ENCODE peak calls at places on chromosome X, in seven cellular contexts. B is tibial artery, Y is cardiac muscle cell, M is RWPE2, S is H9, U is endodermal cell, K is uterus. V is an unnamed sample.

GRCh38 chrX:11499076-11500044 is 166.4 kb downstream of the ARHGAP6 start:
- DNase-seq in B (no peak), Y (no peak), M (no peak), S (no peak), U (no peak), K (no peak), V (no peak)

GRCh38 chrX:38563006-38563405 is 1.7 kb downstream of the TSPAN7 start:
- DNase-seq in B (no peak), Y (no peak), M (no peak), S (no peak), U (no peak), K (no peak), V (no peak)

GRCh38 chrX:153565996-153566580 is 32.9 kb downstream of the CCNQ start:
- DNase-seq in B (no peak), Y (no peak), M (no peak), S (peak; percentile 52), U (peak; percentile 66), K (no peak), V (no peak)

GRCh38 chrX:153074262-153074899 is 2.1 kb downstream of the PNMA6A start:
- DNase-seq in B (no peak), Y (no peak), M (no peak), S (no peak), U (no peak), K (no peak), V (no peak)

GRCh38 chrX:152958524-152959465 is 35.1 kb downstream of the PNMA5 start:
- DNase-seq in B (peak; percentile 92), Y (peak; percentile 73), M (peak; percentile 55), S (peak; percentile 87), U (peak; percentile 96), K (peak; percentile 86), V (peak; percentile 86)

GRCh38 chrX:2698604-2699003 is 7.5 kb downstream of the CD99 start:
- DNase-seq in B (no peak), Y (no peak), M (no peak), S (no peak), U (no peak), K (no peak), V (no peak)

GRCh38 chrX:15471016-15471415 is 22.1 kb downstream of the PIR start:
- DNase-seq in B (peak; percentile 66), Y (peak; percentile 73), M (no peak), S (peak; percentile 72), U (peak; percentile 90), K (peak; percentile 66), V (peak; percentile 51)

GRCh38 chrX:70172226-70172625 is 5.1 kb upstream of the DGAT2L6 start:
- DNase-seq in B (no peak), Y (no peak), M (no peak), S (no peak), U (no peak), K (no peak), V (no peak)

GRCh38 chrX:70754169-70754843 is 154.2 kb downstream of the TEX11 start:
- DNase-seq in B (no peak), Y (no peak), M (no peak), S (no peak), U (no peak), K (no peak), V (no peak)

GRCh38 chrX:80550722-80551121 is 130.5 kb downstream of the TENT5D start:
- DNase-seq in B (no peak), Y (peak; percentile 1), M (no peak), S (peak; percentile 67), U (peak; percentile 74), K (no peak), V (no peak)

GRCh38 chrX:66200855-66201795 is 37.1 kb downstream of the HEPH start:
- DNase-seq in B (no peak), Y (no peak), M (no peak), S (no peak), U (no peak), K (no peak), V (no peak)

GRCh38 chrX:78945186-78945912 is at the start of gene P2RY10:
- DNase-seq in B (no peak), Y (no peak), M (no peak), S (no peak), U (no peak), K (no peak), V (no peak)

GRCh38 chrX:56790778-56791177 is 61.7 kb downstream of the NBDY start:
- DNase-seq in B (no peak), Y (no peak), M (no peak), S (peak; percentile 6), U (peak; percentile 13), K (no peak), V (no peak)

GRCh38 chrX:10597871-10598270 is 22.5 kb downstream of the MID1 start:
- DNase-seq in B (no peak), Y (peak; percentile 19), M (no peak), S (no peak), U (peak; percentile 71), K (no peak), V (no peak)

GRCh38 chrX:44785652-44786051 is 58.2 kb upstream of the DUSP21 start:
- DNase-seq in B (no peak), Y (no peak), M (no peak), S (no peak), U (no peak), K (no peak), V (no peak)

GRCh38 chrX:77014655-77015377 is 432.4 kb upstream of the FGF16 start:
- DNase-seq in B (no peak), Y (peak; percentile 60), M (no peak), S (peak; percentile 58), U (peak; percentile 72), K (no peak), V (no peak)

GRCh38 chrX:149010899-149011224 is 494.2 kb downstream of the IDS start:
- DNase-seq in B (no peak), Y (no peak), M (no peak), S (no peak), U (no peak), K (no peak), V (no peak)

GRCh38 chrX:118520858-118521206 is 25.2 kb downstream of the DOCK11 start:
- DNase-seq in B (no peak), Y (no peak), M (no peak), S (no peak), U (no peak), K (no peak), V (no peak)

GRCh38 chrX:118522230-118522926 is 26.8 kb downstream of the DOCK11 start:
- DNase-seq in B (no peak), Y (no peak), M (no peak), S (no peak), U (no peak), K (no peak), V (no peak)

GRCh38 chrX:118520206-118520857 is 24.7 kb downstream of the DOCK11 start:
- DNase-seq in B (no peak), Y (no peak), M (no peak), S (no peak), U (no peak), K (no peak), V (no peak)

GRCh38 chrX:118519411-118520205 is 24.0 kb downstream of the DOCK11 start:
- DNase-seq in B (no peak), Y (no peak), M (no peak), S (no peak), U (no peak), K (no peak), V (no peak)

DNA sequence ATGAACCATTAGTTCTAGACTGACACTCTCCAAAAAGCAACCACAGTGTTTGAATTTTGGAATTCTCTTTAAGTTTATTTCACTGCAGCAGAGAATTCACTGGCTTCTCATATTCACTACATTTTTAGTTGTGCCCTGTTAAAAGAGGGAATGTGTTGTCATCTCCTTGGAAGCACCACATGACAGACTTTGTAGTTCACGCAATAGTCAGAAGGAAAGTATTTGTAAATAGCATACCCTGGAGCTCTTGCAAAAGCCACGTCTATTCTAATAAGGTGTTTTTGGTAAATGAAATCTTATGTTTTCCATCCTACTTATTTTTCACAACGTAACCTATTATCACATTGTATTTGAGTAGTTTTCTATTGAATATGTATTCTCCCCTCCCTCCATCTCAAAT is 25.8 kb downstream of the DOCK11 start:
- DNase-seq in B (no peak), Y (no peak), M (no peak), S (no peak), U (no peak), K (no peak), V (no peak)
- H3K27ac ChIP-seq in B (peak overlapping the region; percentile 73), Y (peak overlapping the region; percentile 34), M (peak overlapping the region; percentile 47), S (no peak overlapping the region), U (no peak overlapping the region), K (no peak overlapping the region), V (no peak overlapping the region)

DNA sequence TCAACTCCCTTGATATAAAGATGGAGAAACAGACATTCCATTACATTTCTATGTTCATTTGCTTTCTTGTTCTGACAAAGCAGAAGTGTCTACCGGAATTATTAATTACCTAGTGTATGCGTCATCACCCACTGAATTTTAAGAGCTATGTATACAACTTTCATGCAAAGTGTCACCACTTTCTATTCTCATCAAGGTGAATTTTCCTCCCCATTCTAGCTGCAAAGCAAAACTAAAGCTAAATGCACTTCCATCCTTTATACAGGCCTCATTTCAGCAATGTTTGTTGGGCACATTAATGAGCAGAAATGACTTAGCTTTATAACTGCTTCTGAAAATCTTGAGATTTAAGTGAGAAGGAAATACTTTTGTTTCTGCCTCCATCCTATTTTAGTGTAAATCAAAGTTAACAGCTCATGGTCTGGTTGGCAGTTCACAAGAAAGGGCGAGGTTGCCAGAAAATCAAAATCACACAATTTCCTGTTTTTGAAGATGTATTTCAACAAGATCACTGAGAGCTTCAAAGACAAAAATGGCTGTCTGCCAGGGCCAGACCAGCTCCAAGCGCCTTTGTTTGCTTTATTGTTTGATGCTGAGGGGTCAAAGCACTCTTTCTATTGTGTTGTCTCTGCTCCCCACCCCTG is 7.2 kb upstream of the FAM9C start:
- DNase-seq in B (no peak), Y (no peak), M (no peak), S (no peak), U (no peak), K (no peak), V (no peak)
- H3K4me1 ChIP-seq in B (no peaks in the 10 kb centered on the region), Y (no peaks in the 10 kb centered on the region), M (no peaks in the 10 kb centered on the region), S (no peaks in the 10 kb centered on the region), U (no peaks in the 10 kb centered on the region), K (no peaks in the 10 kb centered on the region), V (no peaks in the 10 kb centered on the region)

GRCh38 chrX:45847966-45848365 is 647.3 kb upstream of the DIPK2B start:
- DNase-seq in B (no peak), Y (no peak), M (no peak), S (no peak), U (no peak), K (no peak), V (no peak)

GRCh38 chrX:45850775-45851433 is 650.2 kb upstream of the DIPK2B start:
- DNase-seq in B (no peak), Y (peak; percentile 17), M (peak; percentile 29), S (peak; percentile 30), U (peak; percentile 74), K (peak; percentile 37), V (no peak)

GRCh38 chrX:45851434-45851991 is 650.8 kb upstream of the DIPK2B start:
- DNase-seq in B (no peak), Y (peak; percentile 37), M (peak; percentile 57), S (peak; percentile 82), U (peak; percentile 82), K (peak; percentile 18), V (no peak)

GRCh38 chrX:45850197-45850774 is 649.6 kb upstream of the DIPK2B start:
- DNase-seq in B (no peak), Y (peak; percentile 1), M (peak; percentile 34), S (peak; percentile 26), U (peak; percentile 60), K (peak; percentile 15), V (no peak)

GRCh38 chrX:45849261-45849660 is 648.6 kb upstream of the DIPK2B start:
- DNase-seq in B (no peak), Y (peak; percentile 30), M (no peak), S (no peak), U (no peak), K (no peak), V (no peak)
- TF ChIP-seq CTCF in B (no peak), Y (peak; percentile 40), M (peak; percentile 59), S (peak; percentile 37), U (peak; percentile 55), K (no peak), V (no peak)

GRCh38 chrX:118989886-118990285 is 15.5 kb downstream of the LONRF3 start:
- DNase-seq in B (no peak), Y (no peak), M (no peak), S (no peak), U (no peak), K (no peak), V (no peak)
- H3K27ac ChIP-seq in B (no peak overlapping the region), Y (no peak overlapping the region), M (no peak overlapping the region), S (no peak overlapping the region), U (no peak overlapping the region), K (no peak overlapping the region), V (no peak overlapping the region)